ENCODE peak calls at places on chromosomes 16 and 17, in five cellular contexts. D is T follicular helper cell; Q is GDM1; T is body of pancreas; O is activated CD4-positive, CD25-positive, alpha-beta regulatory T cell treated with anti-CD3 and anti-CD28 coated beads, Interleukin-2, amount 50 U/mL, for 16 hours. N is an unnamed sample.

GRCh38 chr17:7046127-7046724 is 2.3 kb upstream of the SLC16A11 start:
- DNase-seq in D (no peak), Q (no peak), T (peak), O (no peak), N (no peak)

GRCh38 chr16:86355538-86355937 is 154.8 kb upstream of the FOXF1 start:
- DNase-seq in D (no peak), Q (no peak), T (no peak), O (no peak), N (no peak)

GRCh38 chr16:88264641-88265285 is 118.0 kb upstream of the ZNF469 start:
- DNase-seq in D (no peak), Q (peak), T (peak), O (no peak), N (peak)

GRCh38 chr16:89317729-89318429 is 100.4 kb downstream of the ZNF778 start:
- DNase-seq in D (no peak), Q (no peak), T (no peak), O (no peak), N (peak)

GRCh38 chr17:76272541-76273434 is 7.6 kb downstream of the UBALD2 start:
- DNase-seq in D (no peak), Q (no peak), T (no peak), O (no peak), N (no peak)

GRCh38 chr17:34133350-34133749 is 121.7 kb upstream of the CCL2 start:
- DNase-seq in D (no peak), Q (no peak), T (peak), O (no peak), N (no peak)

GRCh38 chr16:66512589-66513404 is 37.1 kb downstream of the TK2 start:
- DNase-seq in D (no peak), Q (no peak), T (no peak), O (no peak), N (peak)

GRCh38 chr16:28592979-28593553 is 3.8 kb downstream of the SULT1A2 start:
- DNase-seq in D (no peak), Q (no peak), T (no peak), O (no peak), N (no peak)

GRCh38 chr17:48542956-48543853 is 1.7 kb downstream of the HOXB2 start:
- DNase-seq in D (peak), Q (no peak), T (peak), O (peak), N (no peak)

GRCh38 chr17:57972151-57972550 is 15.9 kb downstream of the VEZF1 start:
- DNase-seq in D (no peak), Q (peak), T (no peak), O (no peak), N (peak)

GRCh38 chr17:8436169-8436932 is 667 bp downstream of the NDEL1 start:
- DNase-seq in D (peak), Q (peak), T (peak), O (peak), N (peak)

GRCh38 chr17:82388223-82388921 is 16.8 kb downstream of the UTS2R start:
- DNase-seq in D (no peak), Q (no peak), T (peak), O (no peak), N (peak)

GRCh38 chr17:58870747-58871146 is 115.1 kb downstream of the PPM1E start:
- DNase-seq in D (no peak), Q (no peak), T (no peak), O (no peak), N (no peak)

GRCh38 chr16:56617212-56618085 is 8.1 kb upstream of the MT1E start:
- DNase-seq in D (peak), Q (no peak), T (peak), O (no peak), N (peak)

GRCh38 chr17:49315974-49316570 is 46.0 kb downstream of the ZNF652 start:
- DNase-seq in D (no peak), Q (no peak), T (no peak), O (no peak), N (no peak)

GRCh38 chr16:817001-817906 is 16.7 kb upstream of the GNG13 start:
- DNase-seq in D (no peak), Q (no peak), T (no peak), O (no peak), N (no peak)

GRCh38 chr17:30790279-30790678 is 34.2 kb downstream of the CRLF3 start:
- DNase-seq in D (no peak), Q (no peak), T (no peak), O (no peak), N (no peak)

GRCh38 chr16:11238272-11239202 is 17.5 kb downstream of the SOCS1 start:
- DNase-seq in D (no peak), Q (no peak), T (no peak), O (no peak), N (no peak)

GRCh38 chr17:10046786-10047609 is 141.9 kb upstream of the RCVRN start:
- DNase-seq in D (no peak), Q (no peak), T (no peak), O (no peak), N (no peak)

GRCh38 chr16:285146-286055 is 2.4 kb downstream of the PDIA2 start:
- DNase-seq in D (no peak), Q (no peak), T (no peak), O (no peak), N (no peak)

GRCh38 chr16:53773150-53773846 is 69.3 kb downstream of the FTO start:
- DNase-seq in D (no peak), Q (peak), T (peak), O (no peak), N (no peak)

GRCh38 chr17:33686171-33686570 is 393.1 kb upstream of the ASIC2 start:
- DNase-seq in D (no peak), Q (no peak), T (no peak), O (no peak), N (no peak)

GRCh38 chr17:44081681-44082080 is 11.1 kb downstream of the G6PC3 start:
- DNase-seq in D (no peak), Q (no peak), T (no peak), O (no peak), N (no peak)

GRCh38 chr16:69319826-69320730 is 8.9 kb downstream of the VPS4A start:
- DNase-seq in D (no peak), Q (no peak), T (no peak), O (no peak), N (peak)

GRCh38 chr17:83183150-83183820 is 103.9 kb downstream of the METRNL start:
- DNase-seq in D (no peak), Q (no peak), T (peak), O (no peak), N (peak)

GRCh38 chr16:84617068-84617630 is 729 bp downstream of the COTL1 start:
- DNase-seq in D (no peak), Q (no peak), T (peak), O (no peak), N (no peak)

GRCh38 chr16:7508656-7509055 is 176.0 kb downstream of the RBFOX1 start:
- DNase-seq in D (no peak), Q (no peak), T (no peak), O (no peak), N (no peak)

GRCh38 chr16:31455601-31456314 is 3.5 kb upstream of the ARMC5 start:
- DNase-seq in D (no peak), Q (peak), T (no peak), O (no peak), N (no peak)

GRCh38 chr16:66927918-66928649 is 2.7 kb upstream of the RRAD start:
- DNase-seq in D (no peak), Q (no peak), T (no peak), O (no peak), N (no peak)